ENCODE peak calls at places on chromosomes 7 and 10, in five cellular contexts. Y is fibroblast of mammary gland, S is left lung, X is epithelial cell of esophagus, G is colonic mucosa. P is an unnamed sample.

GRCh38 chr7:38846280-38846679 is 62.7 kb downstream of the VPS41 start:
- DNase-seq in Y (no peak), S (no peak), X (no peak), G (no peak), P (peak)

GRCh38 chr10:14349081-14349480 is 18.4 kb upstream of the FRMD4A start:
- DNase-seq in Y (no peak), S (no peak), X (no peak), G (no peak), P (no peak)

GRCh38 chr7:28808786-28809533 is 149.2 kb downstream of the TRIL start:
- DNase-seq in Y (peak), S (no peak), X (peak), G (peak), P (peak)

GRCh38 chr7:128849804-128850490 is 12.7 kb upstream of the ATP6V1F start:
- DNase-seq in Y (no peak), S (no peak), X (no peak), G (no peak), P (no peak)

GRCh38 chr10:3622845-3623621 is 162.0 kb downstream of the KLF6 start:
- DNase-seq in Y (no peak), S (no peak), X (no peak), G (no peak), P (peak)

GRCh38 chr10:47372726-47373125 is 11.4 kb downstream of the ZNF488 start:
- DNase-seq in Y (no peak), S (no peak), X (no peak), G (peak), P (no peak)

GRCh38 chr10:121152033-121152432 is 300.9 kb downstream of the WDR11 start:
- DNase-seq in Y (no peak), S (no peak), X (no peak), G (no peak), P (no peak)

GRCh38 chr7:22192778-22193177 is 164.2 kb downstream of the RAPGEF5 start:
- DNase-seq in Y (no peak), S (no peak), X (no peak), G (no peak), P (no peak)

GRCh38 chr7:140230517-140230861 is 53.7 kb upstream of the KDM7A start:
- DNase-seq in Y (no peak), S (peak), X (peak), G (peak), P (peak)

GRCh38 chr7:102425639-102426267 is 7.6 kb upstream of the ORAI2 start:
- DNase-seq in Y (no peak), S (peak), X (no peak), G (peak), P (no peak)

GRCh38 chr7:81195033-81195432 is 276.2 kb upstream of the SEMA3C start:
- DNase-seq in Y (peak), S (no peak), X (peak), G (no peak), P (no peak)

GRCh38 chr7:98641646-98642489 is 24.8 kb downstream of the NPTX2 start:
- DNase-seq in Y (no peak), S (no peak), X (no peak), G (no peak), P (no peak)

GRCh38 chr7:140005754-140006503 is 56.8 kb downstream of the PARP12 start:
- DNase-seq in Y (peak), S (no peak), X (peak), G (peak), P (peak)

GRCh38 chr10:87066865-87067264 is 27.8 kb downstream of the GLUD1 start:
- DNase-seq in Y (no peak), S (no peak), X (no peak), G (no peak), P (no peak)

GRCh38 chr7:144720139-144720538 is 115.7 kb downstream of the TPK1 start:
- DNase-seq in Y (peak), S (no peak), X (peak), G (no peak), P (no peak)

GRCh38 chr7:43904533-43905208 is 1.7 kb downstream of the URGCP start:
- DNase-seq in Y (peak), S (no peak), X (peak), G (no peak), P (peak)

GRCh38 chr7:40057292-40057691 is 77.1 kb downstream of the MPLKIP start:
- DNase-seq in Y (peak), S (no peak), X (peak), G (peak), P (peak)

GRCh38 chr10:127908106-127908957 is 1.4 kb downstream of the PTPRE start:
- DNase-seq in Y (peak), S (no peak), X (peak), G (no peak), P (peak)

GRCh38 chr7:109437957-109438356 is 868.3 kb downstream of the DNAJB9 start:
- DNase-seq in Y (no peak), S (no peak), X (no peak), G (no peak), P (no peak)

DNA sequence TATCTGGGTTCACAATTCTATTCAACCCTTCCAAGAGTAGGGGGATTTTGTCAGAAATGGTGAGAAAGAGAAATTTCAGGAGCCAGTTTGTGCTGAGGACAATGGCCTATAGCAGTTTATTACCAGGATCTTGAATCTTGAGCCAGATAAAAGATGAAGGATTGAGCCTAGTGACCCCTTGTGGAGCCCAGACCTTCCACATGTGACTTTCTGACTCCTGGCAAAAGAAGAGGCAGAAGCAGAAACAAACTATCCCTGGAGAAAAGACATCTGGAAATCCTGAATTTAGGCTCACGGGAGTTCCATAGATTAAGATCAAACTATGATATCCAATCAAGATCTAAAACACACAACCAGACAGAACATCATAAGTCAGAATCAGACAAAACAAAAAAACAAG is 60.9 kb upstream of the CHRM2 start:
- DNase-seq in Y (no peak), S (no peak), X (no peak), G (no peak), P (no peak)
- TF ChIP-seq CTCF in Y (no peak), S (no peak), X (no peak), G (no peak), P (no peak)

GRCh38 chr7:90701021-90701420 is 104.9 kb downstream of the CDK14 start:
- DNase-seq in Y (no peak), S (no peak), X (no peak), G (no peak), P (no peak)
- H3K4me3 ChIP-seq in Y (peak), S (peak), X (no peak), G (no peak), P (peak)

GRCh38 chr10:43392757-43393156 is 16.2 kb downstream of the HNRNPF start:
- DNase-seq in Y (no peak), S (no peak), X (no peak), G (no peak), P (no peak)

GRCh38 chr10:43393606-43394360 is 15.2 kb downstream of the HNRNPF start:
- DNase-seq in Y (no peak), S (no peak), X (no peak), G (no peak), P (no peak)

GRCh38 chr10:43390333-43390732 is 18.7 kb downstream of the HNRNPF start:
- DNase-seq in Y (no peak), S (no peak), X (no peak), G (no peak), P (no peak)

GRCh38 chr10:43389867-43390266 is 18.4 kb downstream of the FXYD4 start:
- DNase-seq in Y (no peak), S (no peak), X (no peak), G (no peak), P (no peak)

GRCh38 chr10:43390791-43391190 is 18.2 kb downstream of the HNRNPF start:
- DNase-seq in Y (peak), S (no peak), X (peak), G (no peak), P (peak)
- TF ChIP-seq CTCF in Y (peak), S (peak), X (peak), G (no peak), P (peak)

GRCh38 chr10:117241541-117242462 is 888 bp downstream of the SLC18A2 start:
- DNase-seq in Y (no peak), S (peak), X (peak), G (no peak), P (peak)
- H3K4me3 ChIP-seq in Y (no peak), S (peak), X (no peak), G (no peak), P (no peak)

GRCh38 chr7:90518630-90519029 is 49.2 kb downstream of the PTTG1IP2 start:
- DNase-seq in Y (no peak), S (no peak), X (no peak), G (no peak), P (no peak)

GRCh38 chr7:90516257-90516656 is 46.8 kb downstream of the PTTG1IP2 start:
- DNase-seq in Y (no peak), S (no peak), X (no peak), G (no peak), P (no peak)

GRCh38 chr7:90520484-90520883 is 51.0 kb downstream of the PTTG1IP2 start:
- DNase-seq in Y (peak), S (no peak), X (peak), G (no peak), P (peak)
- TF ChIP-seq CTCF in Y (peak), S (no peak), X (peak), G (peak), P (peak)

GRCh38 chr7:55572378-55573233 is at the start of gene VOPP1:
- DNase-seq in Y (peak), S (peak), X (peak), G (peak), P (peak)

GRCh38 chr7:55571534-55572377 is 546 bp downstream of the VOPP1 start:
- DNase-seq in Y (peak), S (peak), X (peak), G (peak), P (peak)

GRCh38 chr7:55574062-55574717 is 1.9 kb upstream of the VOPP1 start:
- DNase-seq in Y (peak), S (no peak), X (peak), G (no peak), P (peak)

GRCh38 chr7:55573526-55573925 is 1.2 kb upstream of the VOPP1 start:
- DNase-seq in Y (peak), S (no peak), X (peak), G (no peak), P (peak)

DNA sequence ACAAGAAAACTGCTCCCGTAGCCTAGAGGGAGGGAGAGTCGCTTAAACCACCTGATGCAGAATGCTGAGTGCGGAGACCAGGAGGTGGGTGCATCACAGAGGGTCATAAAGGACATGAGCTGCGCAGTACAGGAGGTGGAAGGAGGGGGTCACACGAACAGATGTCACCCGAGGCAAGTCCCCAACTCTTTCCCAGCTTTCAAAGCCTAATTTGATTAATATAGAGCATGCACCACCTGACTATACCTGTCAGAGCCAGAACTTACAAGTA is 867 bp upstream of the VOPP1 start:
- DNase-seq in Y (no peak), S (no peak), X (peak), G (no peak), P (no peak)
- H3K4me3 ChIP-seq in Y (peak), S (peak), X (no peak), G (peak), P (peak)

P was measured in AG10803.